ENCODE peak calls at places on chromosomes 6 and 20, in eight cellular contexts. R, G, L, U, H, F, I and Q are unnamed samples.

GRCh38 chr6:83958250-83958685 is 75.3 kb upstream of the MRAP2 start:
- DNase-seq in F (no peak), R (no peak), G (no peak), U (no peak), L (no peak), H (peak), I (no peak), Q (no peak)

GRCh38 chr6:27500177-27500576 is 27.3 kb upstream of the ZNF184 start:
- DNase-seq in H (no peak), F (no peak), I (no peak), R (no peak), U (no peak), G (no peak), L (no peak), Q (no peak)

GRCh38 chr20:57682184-57683038 is 27.4 kb downstream of the PMEPA1 start:
- DNase-seq in I (no peak), H (no peak), U (no peak), G (no peak), F (no peak), L (no peak), R (no peak), Q (no peak)

GRCh38 chr6:3646616-3647362 is 104.7 kb downstream of the PXDC1 start:
- DNase-seq in I (no peak), H (no peak), F (no peak), L (no peak), R (no peak), G (no peak), U (no peak), Q (no peak)

GRCh38 chr20:21104921-21105320 is 1.2 kb downstream of the LINC00237 start:
- DNase-seq in U (no peak), F (no peak), I (no peak), H (no peak), G (no peak), L (no peak), R (no peak), Q (no peak)

GRCh38 chr6:20875369-20875963 is 341.2 kb downstream of the CDKAL1 start:
- DNase-seq in F (no peak), I (no peak), H (peak), G (no peak), L (no peak), U (peak), R (no peak), Q (no peak)

GRCh38 chr6:125107896-125108295 is 45.7 kb upstream of the TPD52L1 start:
- DNase-seq in H (no peak), R (no peak), G (no peak), U (no peak), F (no peak), L (no peak), I (no peak), Q (no peak)

GRCh38 chr20:51386586-51386985 is 155.9 kb downstream of the NFATC2 start:
- DNase-seq in L (no peak), F (no peak), R (no peak), I (peak), G (no peak), U (no peak), H (no peak), Q (no peak)

GRCh38 chr20:59827138-59828056 is 106.0 kb downstream of the SYCP2 start:
- DNase-seq in I (peak), L (no peak), F (no peak), U (no peak), H (no peak), G (no peak), R (no peak), Q (no peak)

GRCh38 chr6:131979515-131980337 is 28.6 kb upstream of the CCN2 start:
- DNase-seq in L (no peak), U (no peak), G (no peak), I (no peak), R (no peak), F (no peak), H (peak), Q (no peak)

GRCh38 chr6:79167931-79168694 is 66.4 kb downstream of the HMGN3 start:
- DNase-seq in I (no peak), U (no peak), G (no peak), R (no peak), H (peak), L (no peak), F (no peak), Q (no peak)

GRCh38 chr6:43086022-43086658 is 10.0 kb downstream of the PTK7 start:
- DNase-seq in G (no peak), U (no peak), F (no peak), H (no peak), L (no peak), R (no peak), I (no peak), Q (no peak)

GRCh38 chr20:17655865-17656489 is 26.1 kb downstream of the RRBP1 start:
- DNase-seq in I (peak), H (peak), R (no peak), F (no peak), L (no peak), G (no peak), U (no peak), Q (no peak)

GRCh38 chr6:170279977-170280688 is 10.7 kb downstream of the DLL1 start:
- DNase-seq in I (no peak), G (peak), H (no peak), L (peak), F (peak), U (peak), R (peak), Q (no peak)

GRCh38 chr20:40612247-40612646 is 76.8 kb downstream of the MAFB start:
- DNase-seq in R (no peak), H (no peak), F (no peak), I (no peak), L (no peak), U (no peak), G (no peak), Q (no peak)

GRCh38 chr20:33554914-33555420 is 65.1 kb downstream of the CBFA2T2 start:
- DNase-seq in I (no peak), H (peak), F (peak), G (no peak), L (no peak), R (no peak), U (peak), Q (peak)

GRCh38 chr20:33558348-33559144 is 68.7 kb downstream of the CBFA2T2 start:
- DNase-seq in F (no peak), L (no peak), G (no peak), H (no peak), U (no peak), R (no peak), I (no peak), Q (no peak)

GRCh38 chr20:33552519-33552918 is 62.6 kb downstream of the CBFA2T2 start:
- DNase-seq in L (no peak), U (no peak), G (no peak), F (no peak), R (no peak), H (no peak), I (no peak), Q (no peak)

GRCh38 chr20:33556237-33556636 is 66.3 kb downstream of the CBFA2T2 start:
- DNase-seq in R (no peak), I (no peak), U (no peak), F (no peak), L (no peak), H (no peak), G (no peak), Q (no peak)

DNA sequence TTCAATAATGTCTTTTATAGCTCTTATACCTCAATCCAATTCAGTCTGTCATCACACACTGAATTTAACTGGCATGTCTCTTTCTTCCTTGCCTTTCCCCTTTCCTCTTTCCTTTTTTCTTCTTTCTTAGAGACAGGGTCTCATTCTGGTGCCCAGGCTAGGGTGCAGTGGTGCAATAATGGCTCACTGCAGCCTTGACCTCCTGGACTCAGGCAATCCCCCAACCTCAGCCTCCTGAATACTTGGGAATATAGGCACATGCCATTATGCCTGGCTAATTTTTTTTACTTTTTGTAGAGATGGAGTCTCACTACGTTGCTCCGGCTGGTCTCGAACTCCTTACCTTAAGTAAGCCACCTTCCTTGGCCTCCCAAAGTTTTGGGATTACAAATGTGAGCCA is 65.9 kb downstream of the CBFA2T2 start:
- DNase-seq in L (no peak), G (no peak), F (no peak), R (no peak), I (no peak), H (no peak), U (no peak), Q (no peak)
- H3K27ac ChIP-seq in L (no peak), G (peak), F (peak), R (no peak), I (no peak), H (peak), U (peak), Q (peak)

GRCh38 chr6:32669240-32669639 is 2.8 kb upstream of the HLA-DQB1 start:
- DNase-seq in U (no peak), R (no peak), F (no peak), L (no peak), H (no peak), G (no peak), I (no peak), Q (no peak)
- H3K27ac ChIP-seq in U (no peak), R (no peak), F (no peak), L (no peak), H (no peak), G (no peak), I (no peak), Q (no peak)

DNA sequence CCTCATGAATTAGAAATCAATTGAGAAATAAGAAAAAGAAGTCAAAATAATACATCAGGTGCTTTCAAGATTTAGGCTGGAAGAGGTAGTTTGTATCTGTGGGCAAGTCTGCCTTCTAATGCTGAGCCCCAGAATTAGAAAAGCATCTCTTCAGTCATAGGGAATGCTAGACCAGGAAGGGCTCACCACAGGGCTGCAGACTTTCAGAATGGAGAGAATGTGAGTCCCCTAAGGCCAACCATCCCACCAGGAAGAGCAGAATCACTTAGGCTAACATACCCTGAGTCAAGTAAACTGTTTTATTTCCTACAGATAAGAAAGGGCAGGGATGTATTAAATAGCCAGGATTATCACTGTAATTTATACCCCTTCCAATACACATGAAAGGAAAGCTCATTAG is 510.2 kb downstream of the RNF144B start:
- DNase-seq in I (no peak), H (no peak), R (no peak), G (no peak), F (no peak), L (no peak), U (no peak), Q (no peak)
- H3K27ac ChIP-seq in I (no peak), H (no peak), R (no peak), G (no peak), F (no peak), L (no peak), U (no peak), Q (no peak)

GRCh38 chr6:64694356-64694755 is 1012.7 kb downstream of the EYS start:
- DNase-seq in F (no peak), G (no peak), L (no peak), U (no peak), I (no peak), R (no peak), H (no peak), Q (no peak)

GRCh38 chr6:64691069-64691468 is 1016.0 kb downstream of the EYS start:
- DNase-seq in U (no peak), L (no peak), I (no peak), G (no peak), F (no peak), R (no peak), H (no peak), Q (no peak)

GRCh38 chr6:64696053-64696452 is 1011.0 kb downstream of the EYS start:
- DNase-seq in F (no peak), R (no peak), H (no peak), G (no peak), U (no peak), L (no peak), I (no peak), Q (no peak)
- H3K27ac ChIP-seq in F (no peak), R (no peak), H (no peak), G (no peak), U (no peak), L (no peak), I (no peak), Q (no peak)

DNA sequence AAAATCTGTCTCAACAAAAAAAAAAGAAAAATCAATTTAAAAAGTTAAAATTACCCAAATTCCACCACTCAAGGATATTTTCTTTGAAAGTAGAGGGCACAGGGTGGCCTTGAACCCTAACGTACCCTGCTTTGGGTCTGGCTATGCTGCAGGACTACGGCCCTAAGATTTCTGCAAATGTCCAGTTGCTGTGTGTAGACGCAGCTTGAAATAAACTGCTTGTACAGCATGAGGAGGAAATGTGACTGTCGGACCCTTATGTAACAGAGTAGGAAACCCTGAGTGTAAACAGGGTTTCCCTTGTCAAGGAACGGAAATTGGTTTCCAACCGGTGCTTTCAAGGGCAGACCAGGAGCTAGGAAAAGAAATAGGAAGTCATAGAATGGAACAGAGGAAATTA is 60.8 kb upstream of the SHLD1 start:
- DNase-seq in R (no peak), L (no peak), I (no peak), G (no peak), F (no peak), H (no peak), U (no peak), Q (no peak)
- H3K27ac ChIP-seq in R (peak), L (peak), I (no peak), G (no peak), F (no peak), H (no peak), U (no peak), Q (no peak)